ENCODE peak calls at places on chromosome 7, in ten cellular contexts. X is tibial artery; B is endodermal cell; I is B cell; R is H4; E is mammary epithelial cell; Y is NCI-H1105; A is transverse colon; S is activated T-helper 1 cell treated with anti-CD3 and anti-CD28 coated beads, Interleukin-2, amount 50 U/mL, for 16 hours; V is T-helper 17 cell. P is an unnamed sample.

GRCh38 chr7:68314208-68314607 is 1284.1 kb upstream of the AUTS2 start:
- DNase-seq in V (no peak), A (no peak), R (no peak), Y (no peak), B (no peak), S (no peak), E (no peak), I (no peak), X (no peak), P (no peak)

GRCh38 chr7:80499350-80499955 is 12.4 kb downstream of the GNAT3 start:
- DNase-seq in E (peak; percentile 95), S (no peak), V (no peak), B (peak; percentile 66), I (no peak), R (peak; percentile 75), A (no peak), Y (no peak), X (no peak), P (peak; percentile 79)

GRCh38 chr7:135270577-135271254 is 37.1 kb downstream of the STRA8 start:
- DNase-seq in V (no peak), S (no peak), B (peak; percentile 78), X (no peak), A (no peak), I (no peak), R (no peak), Y (no peak), E (no peak), P (no peak)

GRCh38 chr7:150337659-150338081 is 3.8 kb downstream of the RARRES2 start:
- DNase-seq in S (no peak), X (no peak), A (peak; percentile 44), I (no peak), B (no peak), V (no peak), E (no peak), Y (no peak), R (no peak), P (no peak)

GRCh38 chr7:92843034-92843760 is 6.8 kb upstream of the CDK6 start:
- DNase-seq in R (no peak), A (no peak), E (no peak), V (no peak), B (no peak), S (no peak), I (no peak), Y (no peak), X (no peak), P (no peak)

GRCh38 chr7:130363156-130363847 is 17.0 kb upstream of the CPA1 start:
- DNase-seq in I (no peak), R (peak; percentile 98), V (no peak), E (peak; percentile 99), Y (no peak), B (no peak), S (no peak), A (no peak), X (peak; percentile 71), P (peak; percentile 55)

GRCh38 chr7:30206466-30206865 is 71.7 kb downstream of the MTURN start:
- DNase-seq in Y (no peak), E (peak; percentile 87), X (no peak), B (no peak), R (peak; percentile 90), S (no peak), V (no peak), A (no peak), I (no peak), P (peak; percentile 66)

GRCh38 chr7:122802211-122802833 is 83.9 kb downstream of the CADPS2 start:
- DNase-seq in S (no peak), A (no peak), R (no peak), X (no peak), E (no peak), V (no peak), I (no peak), Y (no peak), B (peak; percentile 52), P (peak; percentile 85)

GRCh38 chr7:73359306-73359705 is 31.3 kb downstream of the FKBP6 start:
- DNase-seq in E (no peak), A (no peak), R (no peak), S (no peak), X (no peak), Y (no peak), V (no peak), I (no peak), B (no peak), P (no peak)

GRCh38 chr7:10637991-10638390 is 335.7 kb upstream of the PHF14 start:
- DNase-seq in E (no peak), A (no peak), R (no peak), X (no peak), B (no peak), I (no peak), Y (no peak), S (no peak), V (no peak), P (no peak)

GRCh38 chr7:37408241-37408884 is 40.3 kb downstream of the ELMO1 start:
- DNase-seq in X (no peak), Y (no peak), B (no peak), E (no peak), V (no peak), S (no peak), I (no peak), A (no peak), R (peak; percentile 42), P (peak; percentile 13)

GRCh38 chr7:75920431-75921161 is 5.6 kb downstream of the POR start:
- DNase-seq in B (no peak), X (no peak), R (no peak), A (peak; percentile 40), V (peak; percentile 13), S (no peak), I (no peak), E (no peak), Y (no peak), P (no peak)

GRCh38 chr7:266851-267840 is 22.8 kb upstream of the FOXL3 start:
- DNase-seq in R (no peak), E (peak; percentile 20), V (no peak), A (peak; percentile 80), S (no peak), I (peak; percentile 25), X (no peak), B (peak; percentile 80), Y (no peak), P (peak; percentile 35)

GRCh38 chr7:44884553-44885393 is 557 bp downstream of the PURB start:
- DNase-seq in I (peak; percentile 66), V (peak; percentile 48), R (peak; percentile 59), E (peak; percentile 49), Y (peak; percentile 33), X (peak; percentile 76), S (peak; percentile 27), A (peak; percentile 59), B (peak; percentile 79), P (peak; percentile 81)

GRCh38 chr7:132353902-132354301 is 222.4 kb downstream of the PLXNA4 start:
- DNase-seq in X (no peak), I (no peak), R (no peak), A (no peak), E (no peak), Y (no peak), S (no peak), B (no peak), V (no peak), P (no peak)

GRCh38 chr7:22715969-22716368 is 11.0 kb upstream of the IL6 start:
- DNase-seq in X (no peak), V (no peak), S (no peak), R (no peak), I (no peak), A (no peak), E (no peak), B (no peak), Y (no peak), P (no peak)

GRCh38 chr7:101436857-101437576 is 74.3 kb downstream of the COL26A1 start:
- DNase-seq in I (no peak), V (no peak), E (no peak), A (peak; percentile 16), R (no peak), S (no peak), Y (no peak), X (no peak), B (peak; percentile 96), P (no peak)

GRCh38 chr7:27347261-27347610 is 104.6 kb downstream of the EVX1 start:
- DNase-seq in R (no peak), S (no peak), B (no peak), I (no peak), E (no peak), V (no peak), X (no peak), A (no peak), Y (no peak), P (no peak)

GRCh38 chr7:26658698-26659084 is 205.7 kb downstream of the SKAP2 start:
- DNase-seq in X (no peak), S (no peak), Y (peak; percentile 13), E (no peak), R (no peak), A (no peak), I (no peak), B (no peak), V (no peak), P (no peak)

GRCh38 chr7:47474211-47474936 is 107.5 kb downstream of the TNS3 start:
- DNase-seq in A (no peak), I (no peak), X (no peak), Y (no peak), V (no peak), S (no peak), B (no peak), E (no peak), R (no peak), P (no peak)

GRCh38 chr7:157895520-157896375 is 558.9 kb downstream of the DNAJB6 start:
- DNase-seq in A (no peak), Y (no peak), E (no peak), R (no peak), I (no peak), X (peak; percentile 49), B (peak; percentile 32), S (no peak), V (no peak), P (no peak)

GRCh38 chr7:44261239-44261638 is 60.5 kb downstream of the YKT6 start:
- DNase-seq in Y (no peak), X (no peak), R (no peak), V (no peak), E (no peak), A (no peak), I (peak; percentile 64), S (no peak), B (no peak), P (no peak)

GRCh38 chr7:78765985-78766729 is 687.3 kb downstream of the MAGI2 start:
- DNase-seq in R (no peak), A (no peak), I (no peak), E (no peak), S (no peak), B (no peak), V (no peak), X (no peak), Y (no peak), P (no peak)

GRCh38 chr7:141072548-141073172 is 1.2 kb upstream of the TMEM178B start:
- DNase-seq in X (no peak), B (peak; percentile 79), A (peak; percentile 19), I (peak; percentile 20), V (no peak), R (peak; percentile 60), S (no peak), E (peak; percentile 53), Y (peak; percentile 69), P (peak; percentile 30)

GRCh38 chr7:33754933-33755928 is 150.1 kb upstream of the BMPER start:
- DNase-seq in E (no peak), R (no peak), A (no peak), I (no peak), X (no peak), B (no peak), S (no peak), V (no peak), Y (peak; percentile 63), P (peak; percentile 48)

GRCh38 chr7:44100458-44101303 is 3.5 kb upstream of the AEBP1 start:
- DNase-seq in I (peak; percentile 45), V (no peak), B (no peak), A (peak; percentile 28), Y (no peak), R (peak; percentile 82), S (no peak), X (peak; percentile 81), E (no peak), P (no peak)

GRCh38 chr7:148173296-148173695 is 417.3 kb upstream of the C7orf33 start:
- DNase-seq in E (no peak), V (no peak), R (no peak), A (no peak), B (no peak), X (no peak), S (no peak), Y (peak; percentile 1), I (no peak), P (no peak)

GRCh38 chr7:132430863-132431822 is 145.1 kb downstream of the PLXNA4 start:
- DNase-seq in B (no peak), E (peak; percentile 25), I (no peak), S (peak; percentile 8), V (no peak), Y (no peak), R (peak; percentile 81), A (peak; percentile 72), X (no peak), P (peak; percentile 93)

P was measured in dermis blood vessel endothelial cell.